ENCODE peak calls at places on chromosomes 7 and 10, in ten cellular contexts. J, K, R, S, T, E, Q, N, H and X are unnamed samples.

GRCh38 chr10:126156012-126156411 is 232.3 kb downstream of the ADAM12 start:
- DNase-seq in J (no peak), K (no peak), R (no peak), S (peak), T (no peak), E (no peak), Q (no peak), N (no peak), H (no peak), X (no peak)

GRCh38 chr7:91091631-91092030 is 172.6 kb upstream of the FZD1 start:
- DNase-seq in J (no peak), K (no peak), R (no peak), S (no peak), T (no peak), E (no peak), Q (no peak), N (no peak), H (no peak), X (no peak)

GRCh38 chr10:45425628-45426563 is 51.9 kb downstream of the ALOX5 start:
- DNase-seq in J (no peak), K (peak), R (no peak), S (peak), T (no peak), E (no peak), Q (no peak), N (no peak), H (peak), X (no peak)

GRCh38 chr7:24576171-24577052 is 3.2 kb downstream of the PALS2 start:
- DNase-seq in J (no peak), K (no peak), R (no peak), S (peak), T (no peak), E (no peak), Q (peak), N (no peak), H (no peak), X (peak)

GRCh38 chr7:137283147-137283546 is 60.4 kb downstream of the PTN start:
- DNase-seq in J (no peak), K (no peak), R (no peak), S (no peak), T (no peak), E (no peak), Q (no peak), N (no peak), H (no peak), X (no peak)

GRCh38 chr10:69961168-69961863 is 91.3 kb upstream of the MACROH2A2 start:
- DNase-seq in J (no peak), K (no peak), R (no peak), S (no peak), T (peak), E (no peak), Q (no peak), N (no peak), H (no peak), X (peak)

GRCh38 chr10:43059336-43059720 is 17.5 kb upstream of the RET start:
- DNase-seq in J (no peak), K (peak), R (peak), S (no peak), T (no peak), E (no peak), Q (no peak), N (no peak), H (no peak), X (no peak)

GRCh38 chr10:125824736-125825135 is 1.4 kb downstream of the BCCIP start:
- DNase-seq in J (no peak), K (no peak), R (no peak), S (peak), T (no peak), E (no peak), Q (no peak), N (no peak), H (no peak), X (no peak)

GRCh38 chr7:135536160-135536559 is 21.6 kb upstream of the NUP205 start:
- DNase-seq in J (no peak), K (no peak), R (no peak), S (peak), T (no peak), E (no peak), Q (no peak), N (no peak), H (no peak), X (no peak)

GRCh38 chr7:128921866-128922440 is 11.4 kb upstream of the KCP start:
- DNase-seq in J (no peak), K (peak), R (no peak), S (no peak), T (peak), E (no peak), Q (no peak), N (no peak), H (peak), X (no peak)

GRCh38 chr7:147332988-147333387 is 1216.4 kb downstream of the CNTNAP2 start:
- DNase-seq in J (no peak), K (no peak), R (no peak), S (no peak), T (no peak), E (no peak), Q (no peak), N (no peak), H (no peak), X (no peak)

GRCh38 chr10:70122742-70123141 is 9.9 kb downstream of the AIFM2 start:
- DNase-seq in J (no peak), K (no peak), R (no peak), S (no peak), T (no peak), E (no peak), Q (no peak), N (no peak), H (no peak), X (no peak)

GRCh38 chr7:137439829-137440433 is 96.4 kb upstream of the PTN start:
- DNase-seq in J (no peak), K (no peak), R (no peak), S (no peak), T (no peak), E (no peak), Q (no peak), N (no peak), H (no peak), X (peak)

GRCh38 chr10:75647675-75648074 is 216.3 kb downstream of the LRMDA start:
- DNase-seq in J (no peak), K (no peak), R (no peak), S (no peak), T (no peak), E (no peak), Q (no peak), N (no peak), H (no peak), X (no peak)

GRCh38 chr7:130505753-130506152 is 13.9 kb downstream of the MEST start:
- DNase-seq in J (no peak), K (no peak), R (no peak), S (no peak), T (no peak), E (no peak), Q (no peak), N (no peak), H (no peak), X (no peak)

GRCh38 chr7:30795161-30795943 is 24.1 kb downstream of the MINDY4 start:
- DNase-seq in J (no peak), K (no peak), R (no peak), S (peak), T (no peak), E (no peak), Q (no peak), N (no peak), H (no peak), X (peak)

GRCh38 chr7:33044986-33045385 is 17.6 kb downstream of the NT5C3A start:
- DNase-seq in J (no peak), K (no peak), R (no peak), S (peak), T (no peak), E (no peak), Q (no peak), N (no peak), H (no peak), X (no peak)

GRCh38 chr7:22589641-22590141 is 89.7 kb upstream of the STEAP1B start:
- DNase-seq in J (no peak), K (peak), R (peak), S (no peak), T (no peak), E (no peak), Q (no peak), N (peak), H (peak), X (peak)

GRCh38 chr7:33744293-33744692 is 161.0 kb upstream of the BMPER start:
- DNase-seq in J (no peak), K (no peak), R (no peak), S (peak), T (no peak), E (no peak), Q (no peak), N (no peak), H (no peak), X (peak)